ENCODE peak calls at places on chromosomes 4 and X, in four cellular contexts. O is astrocyte of the cerebellum, P is memory B cell, L is iPS-NIHi11. J is an unnamed sample.

GRCh38 chrX:112714357-112714918 is 34.7 kb upstream of the LHFPL1 start:
- DNase-seq in L (no peak), O (no peak), P (no peak), J (no peak)

GRCh38 chr4:8010618-8011017 is 71.0 kb upstream of the AFAP1 start:
- DNase-seq in O (no peak), P (no peak), L (peak), J (no peak)

GRCh38 chr4:78369691-78370090 is 181.9 kb upstream of the ANXA3 start:
- DNase-seq in P (no peak), L (peak), O (peak), J (no peak)

GRCh38 chrX:153377727-153378126 is 23.4 kb downstream of the PNMA6E start:
- DNase-seq in L (no peak), P (no peak), O (no peak), J (no peak)

GRCh38 chrX:144681501-144681900 is 565.8 kb upstream of the SPANXN1 start:
- DNase-seq in O (no peak), L (no peak), P (no peak), J (no peak)

GRCh38 chr4:171793723-171794122 is 19.5 kb upstream of the GALNTL6 start:
- DNase-seq in O (no peak), P (no peak), L (no peak), J (no peak)

GRCh38 chr4:127843704-127844604 is 36.7 kb upstream of the PLK4 start:
- DNase-seq in P (no peak), O (no peak), L (peak), J (no peak)

GRCh38 chrX:24498975-24499374 is 33.9 kb downstream of the PDK3 start:
- DNase-seq in L (no peak), P (no peak), O (no peak), J (no peak)

GRCh38 chr4:39840027-39840426 is 137.7 kb downstream of the PDS5A start:
- DNase-seq in P (no peak), O (no peak), L (no peak), J (no peak)

GRCh38 chrX:103063918-103064434 is at the start of gene BEX1:
- DNase-seq in P (no peak), L (peak), O (peak), J (no peak)

GRCh38 chr4:67531349-67531748 is 14.0 kb downstream of the CENPC start:
- DNase-seq in O (no peak), P (no peak), L (no peak), J (no peak)

GRCh38 chr4:78332974-78333373 is 218.6 kb upstream of the ANXA3 start:
- DNase-seq in L (no peak), P (no peak), O (no peak), J (no peak)

GRCh38 chr4:972651-973424 is 531 bp downstream of the DGKQ start:
- DNase-seq in P (peak), L (peak), O (no peak), J (peak)

GRCh38 chrX:45524296-45524695 is 323.6 kb upstream of the DIPK2B start:
- DNase-seq in O (no peak), P (no peak), L (no peak), J (no peak)

GRCh38 chr4:184991860-184992259 is 26.4 kb upstream of the HELT start:
- DNase-seq in P (no peak), L (no peak), O (no peak), J (no peak)